ENCODE peak calls at places on chromosomes 3 and 15, in nine cellular contexts. Z, M, D, E, F, J, P, X and O are unnamed samples.

GRCh38 chr15:63462053-63462452 is 42.3 kb upstream of the USP3 start:
- DNase-seq in Z (no peak), D (no peak), P (no peak), M (no peak), X (no peak), E (no peak), F (no peak), J (peak; percentile 53), O (no peak)

GRCh38 chr15:37138586-37138985 is 38.2 kb upstream of the MEIS2 start:
- DNase-seq in X (no peak), P (no peak), F (no peak), E (no peak), Z (no peak), D (no peak), J (no peak), M (no peak), O (peak; percentile 4)

GRCh38 chr15:67783303-67783702 is 42.0 kb upstream of the SKOR1 start:
- DNase-seq in M (no peak), Z (no peak), F (no peak), P (no peak), D (no peak), X (peak; percentile 28), E (no peak), J (no peak), O (peak; percentile 90)

GRCh38 chr3:156378871-156379270 is 176.0 kb downstream of the SSR3 start:
- DNase-seq in D (no peak), P (no peak), M (no peak), Z (no peak), J (no peak), E (no peak), X (no peak), F (no peak), O (no peak)

GRCh38 chr3:72200332-72200731 is 415.4 kb upstream of the PROK2 start:
- DNase-seq in E (no peak), X (no peak), J (no peak), D (no peak), Z (no peak), P (no peak), F (no peak), M (no peak), O (no peak)

GRCh38 chr15:38035701-38036100 is 101.3 kb downstream of the TMCO5A start:
- DNase-seq in M (no peak), Z (no peak), E (no peak), F (no peak), P (no peak), J (no peak), X (no peak), D (no peak), O (no peak)

GRCh38 chr3:33131328-33132018 is 17.7 kb downstream of the CRTAP start:
- DNase-seq in M (peak; percentile 62), F (peak; percentile 85), D (peak; percentile 83), X (no peak), J (peak; percentile 67), P (peak; percentile 42), Z (no peak), E (no peak), O (peak; percentile 49)

GRCh38 chr3:87949879-87950208 is 109.0 kb downstream of the CGGBP1 start:
- DNase-seq in X (no peak), E (no peak), M (no peak), P (no peak), Z (no peak), J (no peak), F (no peak), D (no peak), O (no peak)

GRCh38 chr15:53559364-53560253 is 199.9 kb downstream of the WDR72 start:
- DNase-seq in D (no peak), J (peak; percentile 9), X (no peak), M (no peak), F (peak; percentile 21), P (no peak), E (no peak), Z (no peak), O (no peak)

GRCh38 chr3:11907667-11908660 is 61.3 kb upstream of the TAMM41 start:
- DNase-seq in F (no peak), E (no peak), M (no peak), D (no peak), X (no peak), P (no peak), Z (no peak), J (no peak), O (no peak)

GRCh38 chr3:73614385-73614784 is 10.4 kb downstream of the PDZRN3 start:
- DNase-seq in F (peak; percentile 60), M (no peak), D (no peak), P (no peak), J (no peak), E (peak; percentile 83), Z (no peak), X (peak; percentile 20), O (no peak)

GRCh38 chr15:92069308-92070244 is 216.1 kb downstream of the SLCO3A1 start:
- DNase-seq in D (no peak), J (peak; percentile 80), E (no peak), Z (peak; percentile 80), P (peak; percentile 56), M (no peak), F (peak; percentile 48), X (peak; percentile 32), O (no peak)

GRCh38 chr3:14876942-14877341 is 58.2 kb downstream of the FGD5 start:
- DNase-seq in D (no peak), E (peak; percentile 64), X (peak; percentile 87), M (no peak), Z (peak; percentile 80), J (peak; percentile 76), F (peak; percentile 39), P (no peak), O (no peak)

GRCh38 chr3:39469945-39470344 is 2.5 kb downstream of the MOBP start:
- DNase-seq in X (no peak), M (no peak), E (no peak), Z (no peak), J (no peak), D (no peak), P (no peak), F (no peak), O (no peak)

DNA sequence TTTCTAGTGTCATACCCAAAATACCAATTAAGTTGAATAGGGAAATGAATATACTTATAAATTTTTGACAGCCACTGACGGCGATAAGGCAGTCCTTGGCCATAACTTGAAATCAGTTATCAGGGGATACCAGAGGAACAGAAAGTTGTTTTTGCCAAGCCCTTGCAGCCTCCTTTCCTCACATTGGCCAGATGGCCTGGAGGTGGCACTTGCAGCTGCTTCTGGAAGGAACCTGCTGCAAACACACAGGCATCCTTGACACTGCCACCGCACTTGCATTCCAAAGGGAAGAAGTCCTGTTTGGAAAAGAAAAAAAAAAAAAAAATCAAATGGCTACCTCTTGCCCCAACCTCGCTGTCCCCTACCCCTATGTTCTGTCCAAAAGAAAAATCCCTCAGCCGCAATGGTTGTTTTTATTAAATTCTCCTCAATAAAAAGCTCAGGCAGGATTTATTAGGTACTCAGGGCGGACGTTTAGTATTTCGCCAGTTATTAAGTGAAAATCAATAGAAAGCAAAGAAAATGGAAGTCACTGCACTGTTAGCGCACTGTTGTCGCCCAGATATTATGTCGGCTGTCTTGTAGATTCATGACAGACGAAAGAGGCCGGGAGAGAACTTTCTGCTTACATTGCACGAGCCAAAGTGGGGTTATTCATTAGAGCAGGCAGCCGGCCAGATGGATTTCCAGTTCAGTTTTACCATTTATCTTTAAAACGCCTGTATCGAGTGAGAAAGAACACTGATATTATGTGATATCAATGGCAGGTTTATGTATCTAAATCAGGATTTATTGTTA is 866.2 kb upstream of the NR2F2 start:
- DNase-seq in E (no peak), M (no peak), D (no peak), X (no peak), J (no peak), Z (no peak), F (no peak), P (no peak), O (no peak)
- H3K27ac ChIP-seq in E (no peak overlapping the region), M (no peak overlapping the region), D (no peak overlapping the region), X (no peak overlapping the region), J (no peak overlapping the region), Z (no peak overlapping the region), F (no peak overlapping the region), P (no peak overlapping the region), O (no peak overlapping the region)

DNA sequence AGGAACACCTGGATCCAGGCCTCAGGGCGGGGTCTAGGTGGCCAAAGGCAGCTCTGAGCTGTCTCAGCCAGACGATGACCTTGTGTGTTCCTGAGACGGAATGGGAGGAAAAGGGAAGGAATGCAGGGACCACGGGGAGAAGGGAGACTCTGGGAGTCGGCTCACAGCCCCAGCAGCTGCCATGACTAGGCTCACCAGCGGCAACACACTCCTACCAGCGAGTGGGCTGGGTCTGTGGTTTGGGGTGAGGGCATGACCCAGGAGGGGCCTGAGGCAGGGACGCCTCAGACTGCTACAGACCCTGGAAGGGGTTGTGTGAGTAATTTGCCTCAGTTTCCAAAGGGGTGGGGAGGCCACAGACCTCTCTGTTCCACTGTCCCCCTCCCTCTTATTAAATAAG is 19.8 kb downstream of the IQSEC1 start:
- DNase-seq in P (no peak), F (no peak), M (no peak), D (no peak), J (no peak), X (no peak), E (no peak), Z (no peak), O (no peak)
- H3K27ac ChIP-seq in P (no peak overlapping the region), F (no peak overlapping the region), M (no peak overlapping the region), D (no peak overlapping the region), J (no peak overlapping the region), X (no peak overlapping the region), E (no peak overlapping the region), Z (no peak overlapping the region), O (peak overlapping the region; percentile 39)

DNA sequence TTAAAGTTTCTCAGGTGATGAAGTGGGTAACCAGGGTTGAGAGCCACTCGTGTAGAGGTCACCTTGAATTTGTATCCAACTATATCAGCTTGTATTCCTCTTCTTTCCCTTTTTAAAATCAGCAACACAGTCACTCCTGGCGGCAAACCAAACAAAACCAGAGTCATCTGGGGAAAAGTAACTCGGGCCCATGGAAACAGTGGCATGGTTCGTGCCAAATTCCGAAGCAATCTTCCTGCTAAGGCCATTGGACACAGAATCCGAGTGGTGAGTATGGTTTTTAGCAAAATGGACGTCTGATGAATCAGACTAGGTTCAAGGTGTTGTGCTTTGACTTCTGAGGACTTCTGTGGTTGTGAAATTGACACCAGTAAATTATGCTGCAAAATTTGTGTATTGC is 3.9 kb downstream of the RPL35A start:
- DNase-seq in Z (no peak), M (no peak), D (peak; percentile 36), E (no peak), J (no peak), P (no peak), X (no peak), F (no peak), O (no peak)
- H3K27ac ChIP-seq in Z (no peak overlapping the region), M (peak overlapping the region; percentile 93), D (peak overlapping the region; percentile 79), E (no peak overlapping the region), J (no peak overlapping the region), P (no peak overlapping the region), X (no peak overlapping the region), F (no peak overlapping the region), O (no peak overlapping the region)

DNA sequence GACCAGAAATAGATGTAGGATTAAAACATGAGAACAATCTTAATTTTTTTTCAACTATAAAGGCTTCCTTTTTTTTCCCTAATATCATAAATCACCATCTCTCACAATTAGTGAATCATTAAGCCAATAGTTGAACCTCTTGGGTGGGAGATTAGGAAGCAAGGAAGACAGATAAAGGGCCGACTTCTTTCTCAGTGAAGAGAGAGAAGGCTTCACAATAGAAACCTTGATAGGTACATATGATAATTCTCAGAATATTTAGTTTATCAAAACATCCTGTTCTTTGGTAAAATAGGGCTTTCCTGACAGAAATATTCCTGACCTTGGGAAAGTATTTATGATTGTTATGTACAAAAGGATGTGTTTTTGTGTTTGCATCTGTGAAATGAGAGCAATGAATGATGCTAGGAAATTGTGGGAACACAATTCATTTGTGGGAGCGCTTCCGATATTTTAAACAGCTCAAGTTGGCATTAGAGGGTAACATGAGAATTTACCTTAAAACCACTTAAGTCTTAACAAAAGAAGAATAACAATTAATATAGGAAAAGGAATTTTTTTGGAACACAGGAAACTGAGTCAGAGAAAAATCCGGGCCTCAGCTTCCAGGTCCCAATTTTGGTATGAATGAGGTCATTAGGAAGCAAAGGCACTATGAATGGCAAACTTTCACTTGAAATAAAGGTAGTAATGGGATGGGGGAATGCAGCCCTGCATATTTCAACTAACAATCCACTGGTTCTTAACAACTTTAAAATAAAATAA is 263.2 kb upstream of the TGFBR2 start:
- DNase-seq in Z (no peak), F (no peak), P (no peak), E (no peak), J (no peak), X (no peak), M (no peak), D (no peak), O (no peak)
- H3K27ac ChIP-seq in Z (peak overlapping the region; percentile 78), F (peak overlapping the region; percentile 40), P (peak overlapping the region; percentile 82), E (peak overlapping the region; percentile 73), J (peak overlapping the region; percentile 81), X (peak overlapping the region; percentile 45), M (no peak overlapping the region), D (no peak overlapping the region), O (no peak overlapping the region)